ENCODE peak calls at places on chromosomes 5 and 9, in nine cellular contexts. V, M, S, X, G, U, J, C and O are unnamed samples.

GRCh38 chr5:38189031-38189632 is 69.2 kb upstream of the EGFLAM start:
- DNase-seq in S (no peak), J (no peak), M (no peak), U (no peak), G (no peak), C (no peak), X (no peak), V (no peak), O (no peak)

GRCh38 chr5:67246108-67246507 is 49.5 kb upstream of the CD180 start:
- DNase-seq in V (peak), J (peak), S (peak), M (peak), X (peak), G (peak), U (no peak), C (peak), O (no peak)

GRCh38 chr9:26157411-26157810 is 479.2 kb upstream of the TUSC1 start:
- DNase-seq in J (no peak), G (no peak), V (no peak), U (no peak), C (no peak), X (no peak), M (no peak), S (no peak), O (no peak)

GRCh38 chr5:79318935-79319614 is 83.1 kb downstream of the JMY start:
- DNase-seq in J (peak), X (peak), V (no peak), G (peak), S (no peak), C (no peak), U (no peak), M (no peak), O (no peak)

GRCh38 chr9:120978987-120979386 is 52.4 kb upstream of the TRAF1 start:
- DNase-seq in G (no peak), S (no peak), V (no peak), C (no peak), J (no peak), U (no peak), M (no peak), X (no peak), O (no peak)

GRCh38 chr5:149474198-149474597 is 77.0 kb downstream of the CSNK1A1 start:
- DNase-seq in C (no peak), V (peak), S (no peak), G (no peak), J (no peak), X (no peak), U (no peak), M (no peak), O (no peak)

GRCh38 chr9:126874546-126875314 is 14.3 kb downstream of the ZBTB34 start:
- DNase-seq in X (no peak), C (peak), G (no peak), M (no peak), S (no peak), U (no peak), J (no peak), V (no peak), O (no peak)

GRCh38 chr9:91037511-91038482 is 236.2 kb downstream of the SYK start:
- DNase-seq in U (no peak), G (peak), S (no peak), C (no peak), X (peak), V (peak), M (no peak), J (peak), O (no peak)

GRCh38 chr5:133397432-133397831 is 214.9 kb downstream of the FSTL4 start:
- DNase-seq in U (no peak), C (no peak), V (no peak), S (no peak), M (no peak), X (no peak), J (no peak), G (no peak), O (no peak)

GRCh38 chr9:86500667-86501435 is 146.6 kb upstream of the TUT7 start:
- DNase-seq in J (peak), X (peak), C (no peak), M (no peak), U (no peak), G (peak), S (no peak), V (no peak), O (no peak)

GRCh38 chr9:36320457-36320856 is 62.2 kb upstream of the GNE start:
- DNase-seq in J (no peak), X (no peak), V (no peak), M (no peak), S (no peak), U (no peak), G (no peak), C (no peak), O (no peak)

GRCh38 chr5:129063483-129064136 is 30.9 kb upstream of the ISOC1 start:
- DNase-seq in M (peak), G (peak), S (no peak), V (no peak), J (peak), U (no peak), X (no peak), C (no peak), O (no peak)

GRCh38 chr9:103183569-103184191 is 188.5 kb downstream of the CYLC2 start:
- DNase-seq in X (no peak), V (no peak), M (peak), C (peak), G (no peak), U (no peak), S (no peak), J (no peak), O (no peak)

GRCh38 chr9:107336718-107337360 is 53.8 kb downstream of the RAD23B start:
- DNase-seq in U (no peak), J (peak), M (no peak), C (no peak), X (peak), G (no peak), V (no peak), S (no peak), O (no peak)

GRCh38 chr5:158824167-158824882 is 275.4 kb downstream of the EBF1 start:
- DNase-seq in J (no peak), X (no peak), C (no peak), U (no peak), G (no peak), S (no peak), M (no peak), V (no peak), O (no peak)

GRCh38 chr9:86965627-86966395 is 18.5 kb upstream of the GAS1 start:
- DNase-seq in V (no peak), G (no peak), M (no peak), S (no peak), X (peak), J (peak), U (no peak), C (no peak), O (no peak)

GRCh38 chr5:104372796-104373195 is 810.2 kb upstream of the NUDT12 start:
- DNase-seq in G (no peak), J (peak), U (no peak), X (peak), V (no peak), C (no peak), S (no peak), M (no peak), O (no peak)

GRCh38 chr9:108468364-108468763 is 387.4 kb downstream of the ACTL7B start:
- DNase-seq in S (no peak), J (peak), G (no peak), M (peak), C (peak), V (peak), U (no peak), X (peak), O (no peak)

GRCh38 chr5:168291281-168291960 is at the start of gene WWC1:
- DNase-seq in J (no peak), X (peak), S (peak), G (no peak), U (peak), M (peak), V (peak), C (peak), O (peak)